ENCODE peak calls at places on chromosome 3, in six cellular contexts. E is kidney, I is A549, C is uterus, J is tibial nerve, T is lower lobe of right lung. D is an unnamed sample. For H3K9me3, the result is how much of the 10 kb centered on the place peaks cover.

GRCh38 chr3:55540579-55540978 is 53.5 kb upstream of the WNT5A start:
- DNase-seq in E (no peak), I (no peak), C (no peak), J (no peak), T (no peak), D (no peak)

GRCh38 chr3:148790370-148790769 is 37.2 kb upstream of the CPB1 start:
- DNase-seq in E (no peak), I (no peak), C (no peak), J (no peak), T (no peak), D (no peak)

GRCh38 chr3:195102609-195103467 is 168.1 kb downstream of the XXYLT1 start:
- DNase-seq in E (peak), I (peak), C (peak), J (no peak), T (no peak), D (peak)

GRCh38 chr3:148158210-148158609 is 539.5 kb upstream of the AGTR1 start:
- DNase-seq in E (no peak), I (no peak), C (no peak), J (no peak), T (no peak), D (no peak)

GRCh38 chr3:127093312-127093711 is 99.6 kb upstream of the PRR23E start:
- DNase-seq in E (peak), I (no peak), C (no peak), J (no peak), T (no peak), D (no peak)

GRCh38 chr3:60363817-60364216 is 887.4 kb downstream of the FHIT start:
- DNase-seq in E (no peak), I (no peak), C (no peak), J (no peak), T (no peak), D (peak)

GRCh38 chr3:37953995-37954394 is 36.6 kb upstream of the VILL start:
- DNase-seq in E (no peak), I (no peak), C (no peak), J (no peak), T (no peak), D (no peak)

GRCh38 chr3:23966308-23966707 is 21.2 kb downstream of the NR1D2 start:
- DNase-seq in E (no peak), I (no peak), C (no peak), J (no peak), T (no peak), D (no peak)

GRCh38 chr3:42192334-42193200 is 73.4 kb downstream of the CCK start:
- DNase-seq in E (no peak), I (no peak), C (no peak), J (no peak), T (no peak), D (no peak)

GRCh38 chr3:124034809-124035152 is 42.9 kb upstream of the ROPN1 start:
- DNase-seq in E (no peak), I (no peak), C (peak), J (no peak), T (no peak), D (no peak)

GRCh38 chr3:126578702-126579101 is 20.0 kb upstream of the C3orf22 start:
- DNase-seq in E (no peak), I (no peak), C (no peak), J (no peak), T (no peak), D (no peak)

GRCh38 chr3:157865449-157865862 is 240.8 kb downstream of the SHOX2 start:
- DNase-seq in E (peak), I (peak), C (no peak), J (no peak), T (peak), D (no peak)

GRCh38 chr3:183497313-183497712 is 58.2 kb downstream of the KLHL6 start:
- DNase-seq in E (no peak), I (no peak), C (no peak), J (no peak), T (no peak), D (no peak)

GRCh38 chr3:131543714-131544113 is 40.9 kb upstream of the MRPL3 start:
- DNase-seq in E (peak), I (no peak), C (peak), J (no peak), T (no peak), D (no peak)

GRCh38 chr3:131547585-131547984 is 44.8 kb upstream of the MRPL3 start:
- DNase-seq in E (no peak), I (no peak), C (no peak), J (no peak), T (no peak), D (no peak)

GRCh38 chr3:131540821-131541220 is 38.0 kb upstream of the MRPL3 start:
- DNase-seq in E (no peak), I (no peak), C (no peak), J (no peak), T (no peak), D (no peak)

GRCh38 chr3:131541288-131541687 is 38.5 kb upstream of the MRPL3 start:
- DNase-seq in E (no peak), I (no peak), C (no peak), J (no peak), T (no peak), D (no peak)

GRCh38 chr3:131544557-131544956 is 41.8 kb upstream of the MRPL3 start:
- DNase-seq in E (no peak), I (no peak), C (no peak), J (no peak), T (no peak), D (no peak)
- H3K27ac ChIP-seq in E (no peak), I (peak), C (no peak), J (no peak), T (no peak), D (no peak)

DNA sequence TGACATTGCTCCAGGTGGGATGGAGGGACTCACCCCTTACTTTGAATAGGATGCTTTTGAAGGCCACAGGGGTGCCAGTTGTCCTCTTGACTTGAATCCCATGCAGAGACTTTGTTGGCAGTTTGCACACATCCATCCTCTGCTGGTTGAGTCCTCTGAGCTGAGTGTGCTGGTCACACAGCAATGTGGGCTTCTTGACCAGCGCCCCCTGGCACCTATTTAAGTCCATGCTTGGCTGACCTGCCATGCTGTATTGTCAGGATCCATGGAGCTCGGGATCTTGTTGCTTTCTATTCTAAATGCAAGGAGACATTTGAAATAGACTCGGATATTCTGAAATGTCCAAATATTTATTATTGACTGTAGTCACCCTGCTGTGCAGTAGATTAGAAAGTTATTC is 19.8 kb downstream of the RAB7A start:
- DNase-seq in E (no peak), I (no peak), C (no peak), J (no peak), T (no peak), D (no peak)
- H3K9me3 ChIP-seq in E (under half), I (under half), C (under half), J (under half), T (under half), D (under half)

GRCh38 chr3:56831572-56831971 is 29.8 kb upstream of the ARHGEF3 start:
- DNase-seq in E (no peak), I (no peak), C (no peak), J (no peak), T (no peak), D (no peak)
- H3K27ac ChIP-seq in E (no peak), I (no peak), C (no peak), J (no peak), T (no peak), D (no peak)

GRCh38 chr3:137763594-137763938 is 549 bp upstream of the SOX14 start:
- DNase-seq in E (no peak), I (no peak), C (no peak), J (no peak), T (no peak), D (no peak)
- H3K9me3 ChIP-seq in E (under half), I (under half), C (under half), J (under half), T (under half), D (under half)

DNA sequence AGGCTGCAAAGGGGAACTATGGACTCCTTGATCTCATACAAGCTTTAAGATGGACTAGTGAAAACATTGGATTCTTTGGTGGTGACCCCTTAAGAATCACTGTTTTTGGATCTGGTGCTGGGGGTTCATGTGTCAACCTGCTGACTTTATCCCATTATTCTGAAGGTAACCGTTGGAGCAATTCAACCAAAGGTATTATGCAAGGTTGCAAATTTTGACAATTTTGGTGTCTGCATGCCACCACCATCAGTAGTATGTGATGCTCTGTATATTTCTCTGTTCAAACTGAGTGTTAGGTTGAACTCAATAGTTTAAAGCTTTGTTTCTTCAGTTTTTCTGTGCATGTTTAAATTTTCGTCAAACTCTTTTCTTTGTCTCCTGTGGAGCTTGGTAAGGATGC is 583.8 kb upstream of the NAALADL2 start:
- DNase-seq in E (no peak), I (no peak), C (no peak), J (no peak), T (no peak), D (no peak)
- H3K27ac ChIP-seq in E (no peak), I (no peak), C (no peak), J (no peak), T (no peak), D (no peak)